ENCODE peak calls at places on chromosome 2, in nine cellular contexts. One of them, this sample, is unnamed.

GRCh38 chr2:85549826-85550225 is 10.9 kb downstream of the MAT2A start:
- DNase-seq in A549: no peak
- DNase-seq in upper lobe of left lung: no peak
- DNase-seq in astrocyte: peak; percentile 93
- DNase-seq in tibial artery: no peak
- DNase-seq in cardiac muscle cell: no peak
- DNase-seq in effector memory CD4-positive, alpha-beta T cell: no peak
- DNase-seq in MM.1S: no peak
- DNase-seq in naive thymus-derived CD4-positive, alpha-beta T cell: no peak
- DNase-seq in this sample: no peak

GRCh38 chr2:26284132-26284531 is 39.4 kb downstream of the HADHB start:
- DNase-seq in A549: no peak
- DNase-seq in upper lobe of left lung: no peak
- DNase-seq in astrocyte: peak; percentile 57
- DNase-seq in tibial artery: no peak
- DNase-seq in cardiac muscle cell: no peak
- DNase-seq in effector memory CD4-positive, alpha-beta T cell: no peak
- DNase-seq in MM.1S: no peak
- DNase-seq in naive thymus-derived CD4-positive, alpha-beta T cell: no peak
- DNase-seq in this sample: no peak

GRCh38 chr2:241011751-241012510 is 13.5 kb downstream of the SNED1 start:
- DNase-seq in A549: no peak
- DNase-seq in upper lobe of left lung: peak; percentile 69
- DNase-seq in astrocyte: no peak
- DNase-seq in tibial artery: no peak
- DNase-seq in cardiac muscle cell: no peak
- DNase-seq in effector memory CD4-positive, alpha-beta T cell: no peak
- DNase-seq in MM.1S: no peak
- DNase-seq in naive thymus-derived CD4-positive, alpha-beta T cell: peak; percentile 19
- DNase-seq in this sample: no peak

GRCh38 chr2:151999058-151999457 is 99.8 kb downstream of the CACNB4 start:
- DNase-seq in A549: peak; percentile 65
- DNase-seq in upper lobe of left lung: no peak
- DNase-seq in astrocyte: peak; percentile 18
- DNase-seq in tibial artery: no peak
- DNase-seq in cardiac muscle cell: peak; percentile 61
- DNase-seq in effector memory CD4-positive, alpha-beta T cell: no peak
- DNase-seq in MM.1S: peak; percentile 39
- DNase-seq in naive thymus-derived CD4-positive, alpha-beta T cell: peak; percentile 38
- DNase-seq in this sample: no peak

GRCh38 chr2:142165790-142166189 is 35.0 kb upstream of the LRP1B start:
- DNase-seq in A549: peak; percentile 11
- DNase-seq in upper lobe of left lung: no peak
- DNase-seq in astrocyte: peak; percentile 46
- DNase-seq in tibial artery: no peak
- DNase-seq in cardiac muscle cell: peak; percentile 55
- DNase-seq in effector memory CD4-positive, alpha-beta T cell: no peak
- DNase-seq in MM.1S: peak; percentile 59
- DNase-seq in naive thymus-derived CD4-positive, alpha-beta T cell: no peak
- DNase-seq in this sample: no peak

GRCh38 chr2:207142461-207142860 is 23.3 kb downstream of the KLF7 start:
- DNase-seq in A549: no peak
- DNase-seq in upper lobe of left lung: no peak
- DNase-seq in astrocyte: no peak
- DNase-seq in tibial artery: no peak
- DNase-seq in cardiac muscle cell: peak; percentile 29
- DNase-seq in effector memory CD4-positive, alpha-beta T cell: no peak
- DNase-seq in MM.1S: peak; percentile 74
- DNase-seq in naive thymus-derived CD4-positive, alpha-beta T cell: no peak
- DNase-seq in this sample: no peak

GRCh38 chr2:240878341-240878936 is 9.8 kb downstream of the AGXT start:
- DNase-seq in A549: no peak
- DNase-seq in upper lobe of left lung: peak; percentile 72
- DNase-seq in astrocyte: no peak
- DNase-seq in tibial artery: no peak
- DNase-seq in cardiac muscle cell: no peak
- DNase-seq in effector memory CD4-positive, alpha-beta T cell: no peak
- DNase-seq in MM.1S: no peak
- DNase-seq in naive thymus-derived CD4-positive, alpha-beta T cell: no peak
- DNase-seq in this sample: no peak

GRCh38 chr2:240374085-240374907 is 61.2 kb upstream of the GPC1 start:
- DNase-seq in A549: peak; percentile 75
- DNase-seq in upper lobe of left lung: peak; percentile 70
- DNase-seq in astrocyte: peak; percentile 92
- DNase-seq in tibial artery: peak; percentile 89
- DNase-seq in cardiac muscle cell: peak; percentile 12
- DNase-seq in effector memory CD4-positive, alpha-beta T cell: no peak
- DNase-seq in MM.1S: no peak
- DNase-seq in naive thymus-derived CD4-positive, alpha-beta T cell: no peak
- DNase-seq in this sample: no peak

GRCh38 chr2:157220502-157220901 is 37.0 kb upstream of the GALNT5 start:
- DNase-seq in A549: no peak
- DNase-seq in upper lobe of left lung: no peak
- DNase-seq in astrocyte: no peak
- DNase-seq in tibial artery: no peak
- DNase-seq in cardiac muscle cell: no peak
- DNase-seq in effector memory CD4-positive, alpha-beta T cell: no peak
- DNase-seq in MM.1S: no peak
- DNase-seq in naive thymus-derived CD4-positive, alpha-beta T cell: no peak
- DNase-seq in this sample: no peak

GRCh38 chr2:71743995-71744675 is 290.8 kb downstream of the DYSF start:
- DNase-seq in A549: no peak
- DNase-seq in upper lobe of left lung: no peak
- DNase-seq in astrocyte: no peak
- DNase-seq in tibial artery: no peak
- DNase-seq in cardiac muscle cell: no peak
- DNase-seq in effector memory CD4-positive, alpha-beta T cell: no peak
- DNase-seq in MM.1S: no peak
- DNase-seq in naive thymus-derived CD4-positive, alpha-beta T cell: no peak
- DNase-seq in this sample: no peak

GRCh38 chr2:16217271-16217670 is 276.9 kb downstream of the MYCN start:
- DNase-seq in A549: no peak
- DNase-seq in upper lobe of left lung: no peak
- DNase-seq in astrocyte: no peak
- DNase-seq in tibial artery: peak; percentile 7
- DNase-seq in cardiac muscle cell: no peak
- DNase-seq in effector memory CD4-positive, alpha-beta T cell: no peak
- DNase-seq in MM.1S: no peak
- DNase-seq in naive thymus-derived CD4-positive, alpha-beta T cell: no peak
- DNase-seq in this sample: no peak

GRCh38 chr2:107570876-107571275 is 255.8 kb upstream of the RGPD4 start:
- DNase-seq in A549: no peak
- DNase-seq in upper lobe of left lung: no peak
- DNase-seq in astrocyte: no peak
- DNase-seq in tibial artery: no peak
- DNase-seq in cardiac muscle cell: no peak
- DNase-seq in effector memory CD4-positive, alpha-beta T cell: no peak
- DNase-seq in MM.1S: no peak
- DNase-seq in naive thymus-derived CD4-positive, alpha-beta T cell: no peak
- DNase-seq in this sample: no peak

GRCh38 chr2:98478088-98478551 is 33.5 kb downstream of the INPP4A start:
- DNase-seq in A549: no peak
- DNase-seq in upper lobe of left lung: no peak
- DNase-seq in astrocyte: no peak
- DNase-seq in tibial artery: no peak
- DNase-seq in cardiac muscle cell: no peak
- DNase-seq in effector memory CD4-positive, alpha-beta T cell: no peak
- DNase-seq in MM.1S: no peak
- DNase-seq in naive thymus-derived CD4-positive, alpha-beta T cell: no peak
- DNase-seq in this sample: no peak
- H3K4me1 ChIP-seq in A549: peaks cover 25% of the 10 kb centered on the region
- H3K4me1 ChIP-seq in upper lobe of left lung: peaks cover 60% of the 10 kb centered on the region
- H3K4me1 ChIP-seq in astrocyte: peaks cover 15% of the 10 kb centered on the region
- H3K4me1 ChIP-seq in tibial artery: no peaks in the 10 kb centered on the region
- H3K4me1 ChIP-seq in cardiac muscle cell: peaks cover 23% of the 10 kb centered on the region
- H3K4me1 ChIP-seq in effector memory CD4-positive, alpha-beta T cell: peaks cover 91% of the 10 kb centered on the region
- H3K4me1 ChIP-seq in MM.1S: peaks cover 98% of the 10 kb centered on the region
- H3K4me1 ChIP-seq in naive thymus-derived CD4-positive, alpha-beta T cell: peaks cover 87% of the 10 kb centered on the region
- H3K4me1 ChIP-seq in this sample: no peaks in the 10 kb centered on the region

DNA sequence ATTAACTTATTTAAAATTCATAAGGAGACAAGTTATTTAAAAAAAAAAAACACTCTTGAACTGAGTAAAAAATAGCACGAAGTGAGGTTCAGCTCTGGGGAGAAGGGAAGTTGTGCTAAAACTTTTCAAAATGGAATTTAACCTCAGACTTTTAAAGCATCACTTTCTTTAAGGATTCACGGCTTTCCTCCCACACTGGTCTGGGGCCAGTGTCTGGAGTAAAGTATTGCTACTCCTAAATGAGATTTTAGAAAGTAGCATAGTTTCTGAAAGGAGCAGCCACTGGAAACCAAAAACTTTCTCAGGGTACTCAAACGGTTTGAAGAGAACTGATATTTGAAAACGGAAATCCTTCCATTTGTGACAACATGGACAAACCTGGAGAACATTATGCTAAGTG is 97.7 kb upstream of the CYP1B1 start:
- DNase-seq in A549: no peak
- DNase-seq in upper lobe of left lung: no peak
- DNase-seq in astrocyte: no peak
- DNase-seq in tibial artery: no peak
- DNase-seq in cardiac muscle cell: no peak
- DNase-seq in effector memory CD4-positive, alpha-beta T cell: no peak
- DNase-seq in MM.1S: no peak
- DNase-seq in naive thymus-derived CD4-positive, alpha-beta T cell: no peak
- DNase-seq in this sample: no peak
- H3K4me1 ChIP-seq in A549: peaks cover 3% of the 10 kb centered on the region
- H3K4me1 ChIP-seq in upper lobe of left lung: peaks cover 34% of the 10 kb centered on the region
- H3K4me1 ChIP-seq in astrocyte: peaks cover 29% of the 10 kb centered on the region
- H3K4me1 ChIP-seq in tibial artery: no peaks in the 10 kb centered on the region
- H3K4me1 ChIP-seq in cardiac muscle cell: no peaks in the 10 kb centered on the region
- H3K4me1 ChIP-seq in effector memory CD4-positive, alpha-beta T cell: no peaks in the 10 kb centered on the region
- H3K4me1 ChIP-seq in MM.1S: no peaks in the 10 kb centered on the region
- H3K4me1 ChIP-seq in naive thymus-derived CD4-positive, alpha-beta T cell: no peaks in the 10 kb centered on the region
- H3K4me1 ChIP-seq in this sample: no peaks in the 10 kb centered on the region

GRCh38 chr2:101432411-101433181 is 42.3 kb downstream of the RFX8 start:
- DNase-seq in A549: no peak
- DNase-seq in upper lobe of left lung: peak; percentile 37
- DNase-seq in astrocyte: peak; percentile 59
- DNase-seq in tibial artery: no peak
- DNase-seq in cardiac muscle cell: no peak
- DNase-seq in effector memory CD4-positive, alpha-beta T cell: no peak
- DNase-seq in MM.1S: no peak
- DNase-seq in naive thymus-derived CD4-positive, alpha-beta T cell: no peak
- DNase-seq in this sample: peak; percentile 71
- H3K4me1 ChIP-seq in A549: no peaks in the 10 kb centered on the region
- H3K4me1 ChIP-seq in upper lobe of left lung: no peaks in the 10 kb centered on the region
- H3K4me1 ChIP-seq in astrocyte: peaks cover 30% of the 10 kb centered on the region
- H3K4me1 ChIP-seq in tibial artery: no peaks in the 10 kb centered on the region
- H3K4me1 ChIP-seq in cardiac muscle cell: no peaks in the 10 kb centered on the region
- H3K4me1 ChIP-seq in effector memory CD4-positive, alpha-beta T cell: no peaks in the 10 kb centered on the region
- H3K4me1 ChIP-seq in MM.1S: no peaks in the 10 kb centered on the region
- H3K4me1 ChIP-seq in naive thymus-derived CD4-positive, alpha-beta T cell: no peaks in the 10 kb centered on the region
- H3K4me1 ChIP-seq in this sample: no peaks in the 10 kb centered on the region

DNA sequence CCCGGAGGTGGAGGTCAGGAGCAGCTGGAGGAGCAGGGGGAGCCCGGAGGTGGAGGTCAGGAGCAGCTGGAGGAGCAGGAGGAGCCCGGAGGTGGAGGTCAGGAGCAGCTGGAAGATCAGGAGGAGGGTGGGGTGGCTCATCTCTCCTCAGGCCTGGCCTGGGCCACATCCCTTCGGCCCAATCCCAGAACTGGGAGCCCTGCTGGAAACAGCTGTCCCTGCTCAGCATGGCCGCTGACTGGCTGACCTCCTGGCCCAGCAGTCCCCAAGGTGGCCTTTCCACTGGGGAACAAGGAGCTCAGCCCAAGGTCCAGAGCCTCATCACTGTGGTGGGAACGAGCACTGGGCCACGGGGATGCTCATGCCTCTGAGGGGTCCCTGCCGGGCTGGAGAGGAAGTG is 66.6 kb upstream of the LAPTM4A start:
- DNase-seq in A549: no peak
- DNase-seq in upper lobe of left lung: no peak
- DNase-seq in astrocyte: no peak
- DNase-seq in tibial artery: no peak
- DNase-seq in cardiac muscle cell: no peak
- DNase-seq in effector memory CD4-positive, alpha-beta T cell: no peak
- DNase-seq in MM.1S: no peak
- DNase-seq in naive thymus-derived CD4-positive, alpha-beta T cell: no peak
- DNase-seq in this sample: no peak
- H3K4me1 ChIP-seq in A549: no peaks in the 10 kb centered on the region
- H3K4me1 ChIP-seq in upper lobe of left lung: no peaks in the 10 kb centered on the region
- H3K4me1 ChIP-seq in astrocyte: no peaks in the 10 kb centered on the region
- H3K4me1 ChIP-seq in tibial artery: no peaks in the 10 kb centered on the region
- H3K4me1 ChIP-seq in cardiac muscle cell: no peaks in the 10 kb centered on the region
- H3K4me1 ChIP-seq in effector memory CD4-positive, alpha-beta T cell: no peaks in the 10 kb centered on the region
- H3K4me1 ChIP-seq in MM.1S: no peaks in the 10 kb centered on the region
- H3K4me1 ChIP-seq in naive thymus-derived CD4-positive, alpha-beta T cell: no peaks in the 10 kb centered on the region
- H3K4me1 ChIP-seq in this sample: no peaks in the 10 kb centered on the region

GRCh38 chr2:47301277-47301618 is 101.7 kb upstream of the MSH2 start:
- DNase-seq in A549: no peak
- DNase-seq in upper lobe of left lung: no peak
- DNase-seq in astrocyte: no peak
- DNase-seq in tibial artery: no peak
- DNase-seq in cardiac muscle cell: no peak
- DNase-seq in effector memory CD4-positive, alpha-beta T cell: no peak
- DNase-seq in MM.1S: peak; percentile 94
- DNase-seq in naive thymus-derived CD4-positive, alpha-beta T cell: no peak
- DNase-seq in this sample: no peak
- H3K4me1 ChIP-seq in A549: peaks cover 50% of the 10 kb centered on the region
- H3K4me1 ChIP-seq in upper lobe of left lung: peaks cover 7% of the 10 kb centered on the region
- H3K4me1 ChIP-seq in astrocyte: no peaks in the 10 kb centered on the region
- H3K4me1 ChIP-seq in tibial artery: no peaks in the 10 kb centered on the region
- H3K4me1 ChIP-seq in cardiac muscle cell: peaks cover 16% of the 10 kb centered on the region
- H3K4me1 ChIP-seq in effector memory CD4-positive, alpha-beta T cell: peaks cover 7% of the 10 kb centered on the region
- H3K4me1 ChIP-seq in MM.1S: peaks cover 55% of the 10 kb centered on the region
- H3K4me1 ChIP-seq in naive thymus-derived CD4-positive, alpha-beta T cell: no peaks in the 10 kb centered on the region
- H3K4me1 ChIP-seq in this sample: no peaks in the 10 kb centered on the region

GRCh38 chr2:226354434-226354833 is 445.2 kb downstream of the IRS1 start:
- DNase-seq in A549: no peak
- DNase-seq in upper lobe of left lung: no peak
- DNase-seq in astrocyte: peak; percentile 57
- DNase-seq in tibial artery: no peak
- DNase-seq in cardiac muscle cell: no peak
- DNase-seq in effector memory CD4-positive, alpha-beta T cell: no peak
- DNase-seq in MM.1S: no peak
- DNase-seq in naive thymus-derived CD4-positive, alpha-beta T cell: no peak
- DNase-seq in this sample: no peak

GRCh38 chr2:226357816-226358215 is 441.8 kb downstream of the IRS1 start:
- DNase-seq in A549: no peak
- DNase-seq in upper lobe of left lung: no peak
- DNase-seq in astrocyte: no peak
- DNase-seq in tibial artery: no peak
- DNase-seq in cardiac muscle cell: no peak
- DNase-seq in effector memory CD4-positive, alpha-beta T cell: no peak
- DNase-seq in MM.1S: no peak
- DNase-seq in naive thymus-derived CD4-positive, alpha-beta T cell: no peak
- DNase-seq in this sample: no peak

GRCh38 chr2:226352941-226353558 is 446.6 kb downstream of the IRS1 start:
- DNase-seq in A549: no peak
- DNase-seq in upper lobe of left lung: no peak
- DNase-seq in astrocyte: no peak
- DNase-seq in tibial artery: no peak
- DNase-seq in cardiac muscle cell: no peak
- DNase-seq in effector memory CD4-positive, alpha-beta T cell: no peak
- DNase-seq in MM.1S: peak; percentile 83
- DNase-seq in naive thymus-derived CD4-positive, alpha-beta T cell: no peak
- DNase-seq in this sample: no peak

GRCh38 chr2:226358688-226359087 is 440.9 kb downstream of the IRS1 start:
- DNase-seq in A549: no peak
- DNase-seq in upper lobe of left lung: no peak
- DNase-seq in astrocyte: no peak
- DNase-seq in tibial artery: no peak
- DNase-seq in cardiac muscle cell: no peak
- DNase-seq in effector memory CD4-positive, alpha-beta T cell: no peak
- DNase-seq in MM.1S: no peak
- DNase-seq in naive thymus-derived CD4-positive, alpha-beta T cell: no peak
- DNase-seq in this sample: no peak

GRCh38 chr2:226355600-226355999 is 444.0 kb downstream of the IRS1 start:
- DNase-seq in A549: no peak
- DNase-seq in upper lobe of left lung: no peak
- DNase-seq in astrocyte: no peak
- DNase-seq in tibial artery: no peak
- DNase-seq in cardiac muscle cell: no peak
- DNase-seq in effector memory CD4-positive, alpha-beta T cell: no peak
- DNase-seq in MM.1S: no peak
- DNase-seq in naive thymus-derived CD4-positive, alpha-beta T cell: no peak
- DNase-seq in this sample: no peak
- H3K4me1 ChIP-seq in A549: no peaks in the 10 kb centered on the region
- H3K4me1 ChIP-seq in upper lobe of left lung: no peaks in the 10 kb centered on the region
- H3K4me1 ChIP-seq in astrocyte: no peaks in the 10 kb centered on the region
- H3K4me1 ChIP-seq in tibial artery: no peaks in the 10 kb centered on the region
- H3K4me1 ChIP-seq in cardiac muscle cell: no peaks in the 10 kb centered on the region
- H3K4me1 ChIP-seq in effector memory CD4-positive, alpha-beta T cell: no peaks in the 10 kb centered on the region
- H3K4me1 ChIP-seq in MM.1S: peaks cover 22% of the 10 kb centered on the region
- H3K4me1 ChIP-seq in naive thymus-derived CD4-positive, alpha-beta T cell: no peaks in the 10 kb centered on the region
- H3K4me1 ChIP-seq in this sample: no peaks in the 10 kb centered on the region